ENCODE peak calls at places on chromosomes 5 and 9, in five cellular contexts. J is GM12878, Q is HepG2, F is NT2/D1, A is H1. C is an unnamed sample.

GRCh38 chr9:122036408-122036807 is 56.7 kb downstream of the TTLL11 start:
- DNase-seq in J (no peak), Q (no peak), F (no peak), A (no peak), C (no peak)

GRCh38 chr9:35114921-35115341 is 731 bp downstream of the ATOSB start:
- DNase-seq in J (no peak), Q (no peak), F (no peak), A (peak), C (no peak)

GRCh38 chr5:140114341-140115185 is 654 bp downstream of the PURA start:
- DNase-seq in J (no peak), Q (no peak), F (no peak), A (peak), C (peak)

GRCh38 chr9:3954950-3955670 is 344.8 kb downstream of the GLIS3 start:
- DNase-seq in J (no peak), Q (no peak), F (peak), A (no peak), C (no peak)

GRCh38 chr5:600551-601541 is 11.3 kb upstream of the CEP72 start:
- DNase-seq in J (no peak), Q (no peak), F (no peak), A (no peak), C (no peak)

GRCh38 chr5:172319708-172320441 is 36.3 kb upstream of the UBTD2 start:
- DNase-seq in J (no peak), Q (no peak), F (no peak), A (no peak), C (no peak)

GRCh38 chr9:94719878-94720277 is 6.6 kb upstream of the AOPEP start:
- DNase-seq in J (no peak), Q (no peak), F (no peak), A (no peak), C (no peak)

GRCh38 chr5:167995844-167996400 is 295.5 kb upstream of the WWC1 start:
- DNase-seq in J (no peak), Q (no peak), F (no peak), A (no peak), C (no peak)

GRCh38 chr9:71984388-71985069 is 73.1 kb downstream of the C9orf85 start:
- DNase-seq in J (no peak), Q (no peak), F (peak), A (no peak), C (no peak)

GRCh38 chr9:133371261-133371711 is 4.6 kb downstream of the SURF4 start:
- DNase-seq in J (no peak), Q (no peak), F (no peak), A (no peak), C (no peak)

GRCh38 chr5:173240091-173241050 is 5.4 kb upstream of the NKX2-5 start:
- DNase-seq in J (no peak), Q (no peak), F (no peak), A (no peak), C (no peak)

GRCh38 chr5:169803077-169803981 is 166.3 kb downstream of the DOCK2 start:
- DNase-seq in J (no peak), Q (no peak), F (no peak), A (no peak), C (no peak)

GRCh38 chr9:93683331-93684134 is 107.1 kb downstream of the PHF2 start:
- DNase-seq in J (no peak), Q (no peak), F (no peak), A (peak), C (peak)

GRCh38 chr9:3569529-3569928 is 43.7 kb upstream of the RFX3 start:
- DNase-seq in J (no peak), Q (no peak), F (no peak), A (no peak), C (no peak)

GRCh38 chr5:100838048-100838473 is 65.0 kb downstream of the ST8SIA4 start:
- DNase-seq in J (no peak), Q (no peak), F (no peak), A (no peak), C (no peak)

GRCh38 chr5:34657550-34657921 is 1.4 kb downstream of the RAI14 start:
- DNase-seq in J (no peak), Q (peak), F (no peak), A (no peak), C (peak)

GRCh38 chr9:73720601-73721000 is 568.9 kb downstream of the ANXA1 start:
- DNase-seq in J (no peak), Q (no peak), F (no peak), A (no peak), C (no peak)

GRCh38 chr9:72718503-72718902 is 197.1 kb downstream of the TMC1 start:
- DNase-seq in J (no peak), Q (no peak), F (no peak), A (peak), C (no peak)

GRCh38 chr5:71932649-71933338 is 174.5 kb upstream of the MAP1B start:
- DNase-seq in J (no peak), Q (peak), F (peak), A (peak), C (no peak)

GRCh38 chr9:121394292-121394691 is 24.2 kb upstream of the STOM start:
- DNase-seq in J (no peak), Q (no peak), F (no peak), A (no peak), C (no peak)

GRCh38 chr9:120066315-120066714 is 513.7 kb downstream of the CDK5RAP2 start:
- DNase-seq in J (no peak), Q (no peak), F (no peak), A (no peak), C (no peak)

GRCh38 chr5:1654786-1655495 is 131.2 kb upstream of the LPCAT1 start:
- DNase-seq in J (no peak), Q (no peak), F (no peak), A (peak), C (no peak)

GRCh38 chr5:1655496-1656270 is 131.9 kb upstream of the LPCAT1 start:
- DNase-seq in J (no peak), Q (no peak), F (no peak), A (no peak), C (no peak)

GRCh38 chr5:1651971-1652872 is 128.5 kb upstream of the LPCAT1 start:
- DNase-seq in J (no peak), Q (no peak), F (no peak), A (peak), C (no peak)

GRCh38 chr5:1651250-1651649 is 127.5 kb upstream of the LPCAT1 start:
- DNase-seq in J (no peak), Q (no peak), F (no peak), A (no peak), C (no peak)

DNA sequence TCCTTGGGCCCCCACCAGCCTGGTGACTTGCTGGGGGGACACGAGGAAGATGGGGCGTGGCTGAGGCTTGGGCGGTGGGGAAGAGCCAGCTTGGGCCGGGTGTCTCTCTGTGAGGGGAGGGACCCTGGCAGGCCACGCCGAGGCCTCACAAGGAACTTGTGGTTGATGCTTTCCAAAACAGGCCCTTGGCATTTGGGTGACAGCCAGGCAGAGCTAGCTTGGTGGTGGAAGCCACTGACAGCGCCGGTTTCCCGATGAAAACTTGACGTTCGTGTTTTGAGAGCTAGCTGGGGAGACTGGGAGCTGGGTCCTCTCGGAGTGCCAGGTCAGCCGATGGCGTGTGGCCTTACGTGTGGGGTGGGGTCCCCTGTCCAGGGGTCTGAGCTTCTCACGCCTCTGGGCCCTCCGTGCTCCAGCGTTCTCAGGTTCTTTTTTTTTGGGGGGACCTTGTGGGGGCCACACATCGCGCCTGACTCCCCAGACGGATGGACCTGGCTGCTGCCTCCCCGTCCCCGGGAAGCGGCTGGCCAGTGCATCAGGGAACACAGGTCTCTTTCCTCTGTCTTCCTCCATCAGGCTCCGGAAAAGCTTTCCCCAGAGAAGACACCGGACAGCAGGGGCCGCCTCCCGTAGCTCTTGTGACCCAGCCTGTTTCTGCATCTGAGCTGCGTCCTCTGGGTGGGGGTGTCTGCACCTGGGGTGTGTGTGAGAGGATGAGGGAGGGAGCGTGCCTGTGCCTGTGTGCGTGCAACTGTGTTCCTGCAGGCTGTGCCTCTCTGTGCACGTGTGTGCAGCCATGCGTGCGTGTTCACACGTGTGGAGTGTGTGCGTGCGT is 129.3 kb upstream of the LPCAT1 start:
- DNase-seq in J (no peak), Q (no peak), F (no peak), A (peak), C (no peak)
- TF ChIP-seq SUZ12 in J (no peak), Q (no peak), F (no peak), A (no peak), C (no peak)

GRCh38 chr5:103273952-103274351 is 15.4 kb downstream of the MACIR start:
- DNase-seq in J (no peak), Q (no peak), F (no peak), A (no peak), C (no peak)
- TF ChIP-seq SUZ12 in J (no peak), Q (no peak), F (no peak), A (no peak), C (no peak)

GRCh38 chr5:178793156-178793555 is 62.7 kb upstream of the ZNF354A start:
- DNase-seq in J (no peak), Q (peak), F (peak), A (peak), C (peak)
- TF ChIP-seq SUZ12 in J (no peak), Q (no peak), F (no peak), A (no peak), C (no peak)

GRCh38 chr9:556675-557074 is 284.8 kb upstream of the DMRT1 start:
- DNase-seq in J (no peak), Q (no peak), F (no peak), A (no peak), C (no peak)

GRCh38 chr9:561430-561829 is 280.1 kb upstream of the DMRT1 start:
- DNase-seq in J (no peak), Q (no peak), F (no peak), A (no peak), C (no peak)

GRCh38 chr9:555493-555892 is 286.0 kb upstream of the DMRT1 start:
- DNase-seq in J (no peak), Q (no peak), F (no peak), A (no peak), C (no peak)

GRCh38 chr9:556199-556598 is 285.3 kb upstream of the DMRT1 start:
- DNase-seq in J (no peak), Q (no peak), F (no peak), A (no peak), C (no peak)

GRCh38 chr9:557601-558201 is 283.8 kb upstream of the DMRT1 start:
- DNase-seq in J (no peak), Q (peak), F (peak), A (no peak), C (no peak)
- TF ChIP-seq SUZ12 in J (no peak), Q (no peak), F (no peak), A (no peak), C (no peak)

DNA sequence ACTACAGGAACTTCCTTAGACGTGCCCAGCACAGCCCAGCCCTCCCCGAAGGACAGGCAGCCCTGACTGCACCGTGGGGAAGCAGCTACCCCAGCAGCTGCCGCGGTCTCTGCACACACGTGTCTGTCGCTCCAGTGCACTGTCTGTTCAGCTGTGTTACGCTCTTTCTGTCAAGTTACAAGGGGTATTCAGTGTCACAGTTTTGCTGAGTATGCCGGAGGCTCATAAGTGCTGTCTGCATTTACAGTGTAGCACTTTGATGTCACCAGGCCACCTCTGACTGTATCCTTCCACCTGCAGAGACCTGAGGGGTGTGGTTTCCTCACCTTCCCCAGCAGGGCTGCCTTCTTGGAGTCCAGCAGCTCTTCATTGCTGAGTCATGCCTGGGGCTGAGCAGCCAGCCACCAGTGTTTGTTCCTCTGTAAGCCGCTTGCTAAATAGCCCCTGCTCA is 126.8 kb downstream of the EHMT1 start:
- DNase-seq in J (peak), Q (peak), F (no peak), A (no peak), C (no peak)
- TF ChIP-seq SUZ12 in J (no peak), Q (no peak), F (no peak), A (no peak), C (no peak)

GRCh38 chr5:158759276-158759675 is 340.4 kb downstream of the EBF1 start:
- DNase-seq in J (no peak), Q (no peak), F (no peak), A (no peak), C (no peak)
- TF ChIP-seq SUZ12 in J (no peak), Q (no peak), F (no peak), A (no peak), C (no peak)

GRCh38 chr9:112487008-112487798 is 576 bp downstream of the KIAA1958 start:
- DNase-seq in J (no peak), Q (peak), F (peak), A (peak), C (peak)
- TF ChIP-seq SUZ12 in J (no peak), Q (no peak), F (no peak), A (no peak), C (no peak)

GRCh38 chr5:136208946-136209345 is 16.0 kb upstream of the SMIM32 start:
- DNase-seq in J (no peak), Q (no peak), F (no peak), A (no peak), C (no peak)

GRCh38 chr5:136211282-136211681 is 18.3 kb upstream of the SMIM32 start:
- DNase-seq in J (no peak), Q (no peak), F (no peak), A (no peak), C (no peak)

GRCh38 chr5:136212252-136212721 is 19.3 kb upstream of the SMIM32 start:
- DNase-seq in J (no peak), Q (peak), F (no peak), A (peak), C (peak)

GRCh38 chr5:136209346-136209910 is 16.5 kb upstream of the SMIM32 start:
- DNase-seq in J (no peak), Q (no peak), F (no peak), A (no peak), C (no peak)

GRCh38 chr5:136210259-136210658 is 17.3 kb upstream of the SMIM32 start:
- DNase-seq in J (no peak), Q (no peak), F (no peak), A (no peak), C (no peak)
- TF ChIP-seq SUZ12 in J (no peak), Q (no peak), F (no peak), A (no peak), C (no peak)